ENCODE peak calls at places on chromosome 3, in ten cellular contexts. A is activated CD8-positive, alpha-beta T cell treated with anti-CD3 and anti-CD28 coated beads for 36 hours; X is GM10248; N is mucosa of descending colon; V is CD4-positive, alpha-beta T cell; R is upper lobe of right lung; W is LNCaP clone FGC; Q is GM13976; K is SK-N-SH; M is astrocyte of the spinal cord. U is an unnamed sample.

GRCh38 chr3:179991877-179992276 is 44.9 kb downstream of the PEX5L start:
- DNase-seq in K (no peak), X (no peak), R (no peak), A (no peak), W (no peak), N (no peak), V (no peak), Q (no peak), M (peak), U (no peak)

GRCh38 chr3:154730221-154730620 is 300.2 kb upstream of the GPR149 start:
- DNase-seq in V (no peak), M (no peak), K (peak), R (no peak), N (no peak), A (no peak), W (no peak), Q (no peak), X (no peak), U (no peak)

GRCh38 chr3:85594648-85595047 is 635.9 kb downstream of the CADM2 start:
- DNase-seq in Q (no peak), N (no peak), K (no peak), R (no peak), M (no peak), W (no peak), A (no peak), V (no peak), X (no peak), U (no peak)

GRCh38 chr3:191235331-191236314 is 36.6 kb downstream of the OSTN start:
- DNase-seq in X (peak), R (no peak), V (no peak), A (no peak), Q (peak), W (no peak), K (no peak), N (no peak), M (peak), U (no peak)

GRCh38 chr3:149245738-149246451 is 24.3 kb upstream of the CP start:
- DNase-seq in K (no peak), M (peak), V (no peak), R (no peak), W (peak), X (peak), N (no peak), Q (peak), A (no peak), U (no peak)

GRCh38 chr3:100720423-100720822 is 11.1 kb downstream of the TFG start:
- DNase-seq in N (no peak), A (no peak), V (no peak), K (no peak), R (no peak), X (no peak), W (no peak), Q (no peak), M (no peak), U (no peak)

GRCh38 chr3:127716334-127716733 is 43.6 kb downstream of the ABTB1 start:
- DNase-seq in X (no peak), Q (no peak), N (no peak), K (no peak), R (no peak), V (no peak), M (no peak), A (no peak), W (no peak), U (no peak)

GRCh38 chr3:186544281-186544680 is at the start of gene CRYGS:
- DNase-seq in X (no peak), W (no peak), M (peak), Q (no peak), N (no peak), R (no peak), K (no peak), V (no peak), A (no peak), U (no peak)

GRCh38 chr3:183244219-183244618 is 8.8 kb upstream of the B3GNT5 start:
- DNase-seq in R (peak), X (no peak), A (no peak), Q (no peak), W (no peak), K (no peak), M (no peak), N (peak), V (no peak), U (no peak)

GRCh38 chr3:50662408-50662807 is 12.3 kb upstream of the DOCK3 start:
- DNase-seq in N (no peak), A (no peak), V (no peak), K (no peak), R (peak), Q (no peak), X (no peak), M (no peak), W (no peak), U (no peak)

GRCh38 chr3:183330881-183331280 is 77.8 kb downstream of the B3GNT5 start:
- DNase-seq in Q (no peak), M (no peak), X (no peak), K (no peak), N (no peak), R (no peak), W (no peak), A (no peak), V (no peak), U (no peak)

GRCh38 chr3:5205165-5205941 is 17.8 kb downstream of the EDEM1 start:
- DNase-seq in V (no peak), K (no peak), Q (peak), N (no peak), A (peak), X (peak), W (no peak), M (peak), R (no peak), U (no peak)

GRCh38 chr3:78414261-78414660 is 1353.5 kb downstream of the ROBO1 start:
- DNase-seq in X (no peak), M (no peak), V (no peak), K (no peak), N (no peak), A (no peak), W (no peak), Q (no peak), R (no peak), U (no peak)

GRCh38 chr3:49803464-49804140 is 541 bp downstream of the INKA1 start:
- DNase-seq in X (peak), W (no peak), N (peak), K (peak), V (peak), A (peak), R (no peak), M (no peak), Q (peak), U (peak)

DNA sequence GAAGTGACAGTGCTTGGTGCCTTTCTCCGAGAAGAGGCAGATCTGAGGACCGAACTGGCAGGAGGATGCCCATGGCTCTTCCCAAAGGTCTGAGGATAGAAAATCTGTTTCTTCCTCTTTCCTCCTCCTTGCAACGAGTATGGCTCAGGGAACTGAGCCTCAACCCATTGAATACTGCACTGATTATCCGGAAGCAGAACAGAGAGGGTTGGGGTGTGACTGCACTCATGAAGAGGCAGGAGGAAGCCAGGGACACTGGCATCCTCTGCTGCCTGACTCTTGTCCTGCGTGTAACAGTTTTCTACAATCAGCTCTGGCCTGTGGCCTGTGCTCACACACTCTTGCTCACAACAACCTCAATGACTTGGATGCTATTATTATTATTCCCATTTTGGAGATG is 38.9 kb downstream of the KIF9 start:
- DNase-seq in A (no peak), N (no peak), K (no peak), W (no peak), V (no peak), Q (no peak), X (no peak), R (no peak), M (no peak), U (no peak)
- TF ChIP-seq CTCF in A (no peak), N (no peak), K (no peak), W (no peak), V (no peak), Q (no peak), X (peak), R (no peak), M (no peak), U (no peak)

GRCh38 chr3:67947808-67948508 is 293.5 kb upstream of the SUCLG2 start:
- DNase-seq in M (no peak), N (peak), A (peak), V (peak), K (no peak), W (no peak), R (no peak), X (no peak), Q (no peak), U (peak)
- TF ChIP-seq CTCF in M (no peak), N (no peak), A (no peak), V (peak), K (no peak), W (no peak), R (no peak), X (no peak), Q (no peak), U (no peak)

GRCh38 chr3:62559831-62560445 is 186.6 kb upstream of the FEZF2 start:
- DNase-seq in V (no peak), R (no peak), X (no peak), A (no peak), K (peak), M (peak), Q (no peak), W (no peak), N (no peak), U (no peak)
- TF ChIP-seq CTCF in V (no peak), R (peak), X (peak), A (peak), K (peak), M (peak), Q (peak), W (peak), N (no peak), U (peak)

DNA sequence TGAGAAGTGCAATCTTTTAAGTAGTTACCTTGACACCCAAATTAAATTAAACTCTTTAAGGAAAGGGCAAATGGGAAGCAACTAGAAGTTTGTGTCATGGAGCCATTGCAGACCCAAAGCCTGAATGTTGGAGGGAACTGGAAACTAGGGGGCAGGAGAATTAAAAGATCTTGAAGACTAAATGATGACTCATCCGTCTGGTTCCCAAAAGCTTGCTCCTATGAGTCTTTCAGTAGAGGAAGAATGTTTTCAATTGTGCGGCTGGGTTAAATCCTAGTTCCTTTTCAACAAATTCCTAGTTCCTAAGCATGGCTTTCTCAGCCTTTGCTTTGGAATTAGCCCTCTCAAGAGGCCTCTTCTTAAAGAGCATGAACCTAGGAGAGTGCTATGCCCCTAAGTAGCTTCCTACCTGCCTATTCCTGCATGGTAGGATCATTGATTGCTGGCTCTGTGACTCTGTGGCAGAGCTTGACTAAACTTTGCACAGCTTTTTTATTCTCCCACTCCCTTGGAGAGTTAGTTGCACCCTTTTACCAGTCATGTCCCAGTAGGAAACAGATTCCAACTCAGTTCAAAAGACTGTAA is 17.7 kb downstream of the CLEC3B start:
- DNase-seq in X (no peak), V (no peak), A (no peak), R (no peak), W (no peak), K (no peak), M (peak), Q (no peak), N (no peak), U (no peak)
- TF ChIP-seq CTCF in X (no peak), V (no peak), A (no peak), R (no peak), W (no peak), K (peak), M (peak), Q (no peak), N (no peak), U (no peak)

DNA sequence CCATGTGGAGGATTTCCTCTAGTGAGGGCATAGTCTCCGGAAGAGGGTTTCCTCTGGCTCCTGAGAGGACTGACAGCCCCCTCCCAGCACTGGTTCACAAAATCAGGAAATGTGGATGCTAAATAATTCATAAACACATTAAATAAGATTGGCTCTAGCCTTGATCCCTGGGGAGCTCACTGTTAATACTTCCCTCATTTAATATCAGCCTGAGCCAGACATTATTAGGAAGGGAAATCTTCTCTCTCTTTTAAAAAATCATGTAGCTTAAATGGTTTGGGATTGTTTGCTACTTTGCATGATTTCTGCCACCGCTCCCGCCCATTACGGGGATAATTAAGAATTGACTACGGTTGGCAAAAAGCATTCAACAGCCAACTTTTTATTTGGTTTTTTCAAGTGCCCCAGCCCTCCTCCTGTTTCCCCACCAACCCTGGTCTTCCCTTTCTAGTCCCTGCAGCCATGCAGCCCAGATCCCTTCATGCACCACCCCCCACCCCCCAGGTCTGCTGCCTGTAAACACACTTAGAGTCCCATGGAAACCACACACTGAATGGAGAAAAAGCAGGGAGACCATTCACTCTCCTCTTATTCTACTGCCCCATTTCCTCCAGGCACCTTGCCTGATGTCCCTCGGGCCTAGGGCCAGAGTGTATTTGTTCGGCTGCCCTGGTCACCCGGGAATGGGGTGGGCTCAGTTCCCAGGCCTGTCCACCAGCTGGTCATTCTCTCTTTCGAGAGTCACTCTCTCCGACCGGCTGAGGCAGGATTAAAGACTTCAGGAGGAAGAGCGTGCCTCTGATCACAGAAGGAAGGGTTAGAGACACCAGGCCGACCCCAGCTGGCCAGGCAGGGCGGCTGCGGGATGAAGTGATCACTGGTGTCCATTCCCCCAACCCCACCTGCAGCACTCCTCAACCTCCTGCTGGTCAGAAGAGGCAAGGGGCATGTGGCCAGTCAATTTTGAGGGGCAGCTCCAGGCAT is 45.1 kb downstream of the SEMA5B start:
- DNase-seq in V (no peak), M (no peak), W (no peak), A (no peak), X (no peak), N (no peak), K (no peak), R (no peak), Q (no peak), U (no peak)
- TF ChIP-seq CTCF in V (no peak), M (no peak), W (no peak), A (no peak), X (no peak), N (no peak), K (peak), R (peak), Q (no peak), U (no peak)

DNA sequence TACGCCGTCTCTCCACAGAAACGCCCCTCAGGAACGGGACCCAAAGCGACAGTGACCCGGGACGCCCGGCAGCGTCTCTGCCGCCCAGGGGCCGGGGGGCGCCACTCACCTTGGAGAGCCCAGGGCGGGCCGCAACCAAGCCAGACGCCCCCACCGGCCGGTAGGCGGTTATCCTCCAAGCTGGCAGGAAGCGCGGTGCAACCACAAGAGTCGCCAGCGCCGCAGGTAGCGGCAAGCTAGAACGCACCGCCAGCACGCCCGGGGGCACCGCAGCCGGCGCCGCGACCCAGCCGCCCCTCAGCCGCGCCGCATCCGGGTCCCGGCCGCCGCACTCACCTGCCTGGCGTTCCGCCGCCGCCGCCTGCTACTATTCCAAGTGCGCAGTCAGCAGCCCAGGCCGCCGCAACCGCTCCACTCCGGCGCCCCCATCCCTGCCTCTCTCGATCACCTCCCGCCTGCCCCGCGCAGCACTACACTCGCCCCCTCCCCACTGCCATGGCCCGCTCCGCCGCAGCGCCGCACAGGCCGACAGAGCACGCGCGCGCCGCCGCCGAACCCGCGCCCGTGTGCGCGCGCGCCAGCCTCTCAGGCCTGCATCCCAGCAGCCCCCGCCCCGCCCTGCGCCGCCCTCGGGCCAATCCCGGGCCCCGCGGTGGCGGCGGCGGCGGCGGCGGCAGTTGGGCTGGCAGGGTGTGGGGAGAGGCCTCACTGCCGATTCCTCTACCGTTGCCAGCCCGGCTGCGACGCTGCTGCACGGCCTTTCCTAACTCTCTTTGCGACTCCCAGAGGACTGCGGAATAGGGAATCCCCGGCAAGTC is at the start of gene PIK3CB:
- DNase-seq in Q (peak), N (peak), X (peak), W (peak), K (peak), V (peak), M (peak), R (peak), A (peak), U (peak)
- TF ChIP-seq CTCF in Q (peak), N (no peak), X (no peak), W (peak), K (peak), V (peak), M (peak), R (peak), A (peak), U (peak)

GRCh38 chr3:170357176-170357919 is at the start of gene SKIL:
- DNase-seq in N (peak), A (peak), V (peak), M (peak), K (peak), R (peak), Q (peak), X (peak), W (peak), U (peak)
- TF ChIP-seq CTCF in N (no peak), A (no peak), V (no peak), M (no peak), K (no peak), R (peak), Q (no peak), X (peak), W (no peak), U (peak)

GRCh38 chr3:143040264-143040879 is 39.0 kb downstream of the U2SURP start:
- DNase-seq in R (no peak), M (peak), W (no peak), Q (no peak), A (no peak), X (no peak), V (no peak), N (no peak), K (no peak), U (no peak)
- TF ChIP-seq CTCF in R (peak), M (peak), W (peak), Q (peak), A (peak), X (peak), V (no peak), N (no peak), K (peak), U (peak)

GRCh38 chr3:37456270-37456708 is 281.9 kb upstream of the LRRFIP2 start:
- DNase-seq in A (no peak), R (peak), V (no peak), M (no peak), W (no peak), N (peak), X (no peak), K (peak), Q (no peak), U (no peak)

GRCh38 chr3:37458162-37458895 is 283.9 kb upstream of the LRRFIP2 start:
- DNase-seq in A (no peak), V (no peak), Q (no peak), X (no peak), W (no peak), N (no peak), R (no peak), M (no peak), K (no peak), U (no peak)

GRCh38 chr3:37456791-37457190 is 282.4 kb upstream of the LRRFIP2 start:
- DNase-seq in W (no peak), A (no peak), Q (no peak), K (no peak), V (no peak), N (no peak), R (no peak), X (no peak), M (no peak), U (no peak)

GRCh38 chr3:37457392-37458065 is 283.1 kb upstream of the LRRFIP2 start:
- DNase-seq in X (no peak), R (no peak), Q (no peak), K (no peak), M (no peak), W (no peak), N (no peak), V (no peak), A (no peak), U (no peak)

DNA sequence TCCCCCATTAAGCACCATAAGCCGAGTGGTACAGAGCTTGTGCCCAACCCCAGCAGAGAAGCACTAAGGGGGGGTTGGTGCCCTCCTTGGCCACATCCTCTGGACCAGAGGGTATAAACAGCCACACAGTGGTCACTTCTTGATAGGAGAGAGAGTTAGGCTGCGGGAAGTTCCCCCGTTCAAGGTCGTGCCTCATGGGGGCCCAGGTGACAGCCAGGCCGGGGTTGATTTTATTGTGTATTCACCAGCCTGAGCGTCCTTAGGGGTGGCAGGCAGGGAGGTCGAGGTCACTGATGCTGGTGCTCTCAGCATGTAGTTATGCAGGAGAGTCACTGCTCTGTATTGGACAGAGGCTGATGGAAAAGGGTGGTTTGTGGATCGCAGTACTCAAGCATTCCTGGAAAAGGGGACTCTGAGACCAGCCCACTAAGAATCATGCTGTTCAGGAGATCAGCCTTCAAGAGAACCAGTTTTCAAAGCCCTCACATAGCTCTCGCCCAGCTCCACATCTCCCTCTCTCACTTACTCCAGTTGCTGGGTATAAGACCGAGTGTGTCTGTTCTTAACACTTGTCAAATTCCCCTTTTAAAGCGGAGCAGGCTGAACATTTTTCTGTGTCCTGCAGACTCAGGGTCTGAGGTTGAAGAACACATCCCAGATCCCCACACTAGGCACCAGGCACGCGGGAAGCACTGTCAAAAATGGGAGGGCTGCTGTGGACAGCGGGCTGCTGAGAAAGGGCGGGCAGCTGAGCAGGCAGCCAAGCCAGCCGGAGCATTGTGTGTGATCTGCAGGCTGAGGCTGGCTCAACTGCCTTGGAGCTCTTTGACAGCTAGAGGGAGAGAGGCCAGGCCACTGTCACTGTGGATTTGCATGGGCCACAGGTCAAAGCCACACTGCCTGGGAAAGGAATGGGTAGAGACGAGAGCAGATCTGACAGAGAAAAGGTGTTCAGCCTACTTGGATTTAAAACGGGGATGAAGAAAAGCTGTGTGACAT is 279.3 kb upstream of the LRRFIP2 start:
- DNase-seq in V (no peak), A (no peak), N (peak), Q (no peak), R (peak), K (peak), X (no peak), M (no peak), W (no peak), U (no peak)
- TF ChIP-seq CTCF in V (no peak), A (no peak), N (no peak), Q (no peak), R (peak), K (no peak), X (no peak), M (no peak), W (peak), U (no peak)

U was measured in DND-41.